ENCODE peak calls at places on chromosomes 16 and 17, in six cellular contexts. Y is testis, L is AG04450, C is foreskin fibroblast, Q is astrocyte of the spinal cord, S is fibroblast of the aortic adventitia. T is an unnamed sample.
A peak's percentile ranks its signal among the peaks of the same experiment; 100 is the strongest.

GRCh38 chr17:81295678-81296381 is 723 bp upstream of the SLC38A10 start:
- DNase-seq in C (peak; percentile 66), L (no peak), Q (peak; percentile 29), Y (peak; percentile 54), S (peak; percentile 26), T (no peak)

GRCh38 chr16:53356478-53357207 is 77.6 kb upstream of the RBL2 start:
- DNase-seq in S (no peak), Y (no peak), L (no peak), Q (no peak), C (no peak), T (no peak)

GRCh38 chr17:5019475-5019956 is 15.7 kb downstream of the SLC52A1 start:
- DNase-seq in C (peak; percentile 41), Y (no peak), L (no peak), Q (no peak), S (no peak), T (no peak)

GRCh38 chr17:16215002-16215272 is 397 bp downstream of the NCOR1 start:
- DNase-seq in Q (peak; percentile 37), S (peak; percentile 25), L (no peak), Y (peak; percentile 66), C (peak; percentile 50), T (no peak)

GRCh38 chr16:2752850-2753522 is 548 bp downstream of the SRRM2 start:
- DNase-seq in C (peak; percentile 93), Q (peak; percentile 72), L (peak; percentile 41), S (peak; percentile 76), Y (peak; percentile 85), T (no peak)

GRCh38 chr17:45136846-45137560 is 1.5 kb downstream of the ACBD4 start:
- DNase-seq in Y (no peak), S (no peak), Q (no peak), L (no peak), C (no peak), T (no peak)

GRCh38 chr17:34199932-34200534 is 55.1 kb upstream of the CCL2 start:
- DNase-seq in Q (peak; percentile 80), S (peak; percentile 93), Y (peak; percentile 91), L (peak; percentile 80), C (peak; percentile 87), T (no peak)

GRCh38 chr16:81175325-81175891 is 63.1 kb upstream of the BCO1 start:
- DNase-seq in C (peak; percentile 72), Y (no peak), S (peak; percentile 70), L (peak; percentile 58), Q (peak; percentile 45), T (no peak)

GRCh38 chr16:55021595-55022475 is 91.2 kb downstream of the IRX5 start:
- DNase-seq in S (peak; percentile 23), L (no peak), Y (no peak), Q (peak; percentile 74), C (peak; percentile 11), T (no peak)

DNA sequence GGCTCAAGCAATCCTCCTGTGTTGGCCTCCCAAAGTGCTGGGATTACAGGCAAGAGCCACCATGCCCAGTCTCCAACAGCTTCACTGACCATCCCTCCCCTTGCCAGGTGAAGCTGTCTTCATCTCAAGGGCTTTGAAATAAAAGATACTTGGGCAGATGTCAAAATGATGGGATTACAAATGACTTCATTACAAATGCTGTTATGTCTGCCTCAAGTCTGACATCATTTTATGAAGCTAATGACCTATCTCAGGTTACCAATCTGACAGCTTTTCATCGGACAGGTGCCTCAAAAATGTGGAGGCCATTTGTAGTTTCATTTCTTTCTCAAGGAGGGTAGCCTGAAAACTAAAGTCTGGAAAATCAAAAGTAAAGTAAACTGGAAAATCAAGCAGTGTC is 323.7 kb upstream of the TBX2 start:
- DNase-seq in Y (no peak), L (no peak), S (no peak), C (no peak), Q (no peak), T (no peak)
- TF ChIP-seq CTCF in Y (no peak), L (no peak), S (no peak), C (no peak), Q (no peak), T (no peak)

GRCh38 chr16:10657925-10658324 is 36.8 kb downstream of the TEKT5 start:
- DNase-seq in L (no peak), Y (no peak), S (no peak), Q (no peak), C (no peak), T (no peak)

GRCh38 chr16:10654592-10655414 is 39.9 kb downstream of the TEKT5 start:
- DNase-seq in S (no peak), L (no peak), Y (no peak), C (no peak), Q (no peak), T (no peak)

GRCh38 chr16:10655415-10655977 is 39.2 kb downstream of the TEKT5 start:
- DNase-seq in Q (no peak), Y (no peak), L (no peak), S (no peak), C (no peak), T (no peak)

GRCh38 chr16:10658943-10659342 is 35.8 kb downstream of the TEKT5 start:
- DNase-seq in L (no peak), C (no peak), Y (no peak), Q (no peak), S (no peak), T (no peak)

DNA sequence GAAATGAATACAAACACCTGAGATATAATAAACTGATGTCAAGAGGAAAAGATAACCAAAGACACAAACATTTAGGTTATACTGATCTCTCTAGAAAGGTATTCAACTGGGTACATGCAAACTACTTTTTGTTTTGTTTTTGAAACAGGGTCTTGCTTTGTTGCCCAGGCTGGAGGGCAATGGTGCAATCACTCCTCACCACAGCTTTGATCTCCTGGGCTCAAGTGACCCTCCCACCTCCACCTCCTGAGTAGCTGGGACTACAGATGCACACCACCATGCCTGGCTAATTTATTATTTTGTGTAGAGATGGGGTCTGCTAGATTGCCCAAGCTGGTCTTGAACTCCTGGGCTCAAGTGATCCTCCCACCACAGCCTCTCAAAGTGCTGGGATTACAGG is 38.1 kb downstream of the TEKT5 start:
- DNase-seq in C (no peak), L (no peak), S (no peak), Q (no peak), Y (no peak), T (no peak)
- TF ChIP-seq CTCF in C (no peak), L (no peak), S (no peak), Q (no peak), Y (no peak), T (no peak)

GRCh38 chr17:57111386-57111785 is 26.3 kb downstream of the AKAP1 start:
- DNase-seq in C (no peak), S (no peak), L (no peak), Y (no peak), Q (no peak), T (no peak)

GRCh38 chr17:57108656-57109392 is 23.8 kb downstream of the AKAP1 start:
- DNase-seq in S (no peak), L (no peak), Q (no peak), Y (no peak), C (no peak), T (no peak)

GRCh38 chr17:57110152-57110542 is 25.1 kb downstream of the AKAP1 start:
- DNase-seq in S (no peak), Q (no peak), L (no peak), C (no peak), Y (peak; percentile 71), T (no peak)

GRCh38 chr17:57110579-57111367 is 25.7 kb downstream of the AKAP1 start:
- DNase-seq in Q (no peak), Y (no peak), C (no peak), L (no peak), S (no peak), T (no peak)

DNA sequence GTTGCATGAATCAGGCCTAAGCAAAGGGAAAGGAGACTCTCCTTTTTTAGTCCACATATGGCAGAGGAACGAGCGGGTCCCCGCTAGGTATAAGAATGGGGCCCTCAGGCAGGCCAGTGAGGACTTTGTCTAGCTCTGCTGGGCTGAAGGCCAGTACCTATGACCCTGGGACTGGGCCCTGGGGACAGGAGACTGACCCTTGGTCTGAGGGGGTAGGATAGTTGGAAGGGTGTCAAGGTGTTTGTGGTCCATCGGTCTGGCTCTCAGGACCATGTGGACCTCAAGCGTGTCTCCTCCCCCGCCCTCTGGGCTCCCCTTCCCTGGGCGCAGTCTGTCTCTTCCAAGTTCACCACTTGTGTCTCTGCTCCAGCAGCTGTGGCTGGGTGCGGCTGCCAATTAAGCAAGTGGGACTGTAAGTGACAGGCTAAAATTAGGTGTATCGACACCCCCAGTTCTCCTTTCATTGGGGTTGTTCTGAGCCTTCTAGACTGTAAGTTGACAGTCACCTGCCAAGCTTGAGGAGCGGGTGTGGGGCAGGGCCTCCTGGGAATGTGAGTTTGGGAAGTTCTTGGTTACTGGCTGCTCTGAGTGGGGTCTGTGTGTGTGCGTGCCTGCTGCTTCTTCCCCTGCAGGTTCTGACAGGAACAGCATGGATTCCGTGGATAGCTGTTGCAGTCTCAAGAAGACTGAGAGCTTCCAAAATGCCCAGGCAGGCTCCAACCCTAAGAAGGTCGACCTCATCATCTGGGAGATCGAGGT is 24.5 kb downstream of the AKAP1 start:
- DNase-seq in Y (no peak), S (no peak), L (no peak), C (no peak), Q (no peak), T (no peak)
- TF ChIP-seq CTCF in Y (peak; percentile 21), S (peak; percentile 16), L (peak; percentile 26), C (no peak), Q (peak; percentile 17), T (no peak)

GRCh38 chr17:13120864-13121263 is 103.0 kb upstream of the ELAC2 start:
- DNase-seq in L (no peak), Q (no peak), C (no peak), S (no peak), Y (no peak), T (no peak)
- TF ChIP-seq CTCF in L (no peak), Q (no peak), C (no peak), S (no peak), Y (no peak), T (no peak)

T was measured in D721Med.